ENCODE peak calls at places on chromosome 1, in six cellular contexts. L is foreskin keratinocyte, M is neural crest cell, K is brain microvascular endothelial cell, C is dorsolateral prefrontal cortex, U is neural progenitor cell. A is an unnamed sample.

GRCh38 chr1:7171168-7171567 is 385.9 kb downstream of the CAMTA1 start:
- DNase-seq in L (no peak), U (no peak), C (no peak), M (no peak), K (no peak), A (no peak)

GRCh38 chr1:72623299-72623708 is 341.0 kb upstream of the NEGR1 start:
- DNase-seq in U (peak; percentile 66), M (peak; percentile 1), K (peak; percentile 18), L (peak; percentile 15), C (no peak), A (no peak)

GRCh38 chr1:56551691-56552090 is 27.7 kb downstream of the PLPP3 start:
- DNase-seq in L (no peak), U (no peak), C (peak; percentile 39), K (no peak), M (no peak), A (no peak)

GRCh38 chr1:205596876-205597275 is 34.9 kb downstream of the ELK4 start:
- DNase-seq in U (no peak), M (no peak), L (no peak), C (no peak), K (no peak), A (no peak)

GRCh38 chr1:192763756-192764155 is 45.1 kb upstream of the RGS2 start:
- DNase-seq in C (no peak), L (no peak), M (no peak), K (peak; percentile 84), U (no peak), A (no peak)

GRCh38 chr1:70499695-70500094 is 88.6 kb downstream of the CTH start:
- DNase-seq in M (no peak), C (no peak), U (no peak), L (no peak), K (no peak), A (no peak)

GRCh38 chr1:33349081-33349759 is 28.3 kb upstream of the A3GALT2 start:
- DNase-seq in U (no peak), L (no peak), K (no peak), C (no peak), M (peak; percentile 22), A (no peak)

GRCh38 chr1:113135460-113135859 is 62.5 kb downstream of the LRIG2 start:
- DNase-seq in U (no peak), L (no peak), C (no peak), M (no peak), K (no peak), A (no peak)

GRCh38 chr1:180525696-180526000 is 23.3 kb upstream of the ACBD6 start:
- DNase-seq in L (no peak), C (no peak), M (no peak), K (no peak), U (no peak), A (no peak)

GRCh38 chr1:153339802-153340201 is 8.8 kb downstream of the PGLYRP4 start:
- DNase-seq in C (no peak), L (no peak), K (no peak), U (no peak), M (no peak), A (no peak)

GRCh38 chr1:26526287-26526686 is 3.3 kb upstream of the RPS6KA1 start:
- DNase-seq in K (no peak), M (no peak), L (no peak), C (no peak), U (no peak), A (no peak)

GRCh38 chr1:27349784-27350672 is 8.2 kb downstream of the SYTL1 start:
- DNase-seq in C (no peak), L (no peak), K (peak; percentile 53), U (peak; percentile 92), M (peak; percentile 48), A (peak; percentile 71)

DNA sequence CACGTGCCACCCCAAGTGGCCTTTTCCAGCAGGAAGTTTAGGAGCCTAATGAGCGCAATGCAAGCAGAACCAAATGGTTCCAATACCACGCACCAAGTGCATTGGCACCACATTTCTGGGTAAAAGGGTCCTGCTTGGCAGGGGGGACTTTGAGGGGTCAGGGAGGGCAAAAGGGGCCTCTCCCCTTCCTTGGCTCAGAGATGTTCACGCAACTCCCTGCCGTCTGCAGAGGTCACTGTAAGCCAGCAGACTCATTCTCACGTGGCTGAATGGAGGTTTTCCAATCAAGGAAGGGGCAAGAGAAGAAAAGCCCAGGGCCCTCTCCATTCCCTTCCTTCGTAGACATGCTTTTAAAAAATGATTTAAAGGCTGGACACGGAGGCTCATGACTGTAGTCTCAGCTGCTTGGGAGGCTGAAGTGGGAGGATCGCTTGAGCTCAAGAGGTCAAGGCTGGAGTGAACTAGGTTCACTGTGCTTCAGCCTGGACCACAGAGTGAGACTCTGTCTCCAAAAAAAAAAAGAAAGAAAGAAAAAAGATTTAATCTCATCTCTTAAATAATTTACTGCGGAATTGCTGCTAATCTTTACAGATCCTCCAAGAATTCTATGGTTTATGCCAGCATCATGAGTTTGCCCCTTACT is 80.3 kb downstream of the RUNX3 start:
- DNase-seq in C (no peak), U (peak; percentile 65), M (no peak), L (no peak), K (no peak), A (no peak)
- TF ChIP-seq CTCF in C (no peak), U (peak; percentile 59), M (peak; percentile 41), L (peak; percentile 48), K (peak; percentile 40), A (no peak)

DNA sequence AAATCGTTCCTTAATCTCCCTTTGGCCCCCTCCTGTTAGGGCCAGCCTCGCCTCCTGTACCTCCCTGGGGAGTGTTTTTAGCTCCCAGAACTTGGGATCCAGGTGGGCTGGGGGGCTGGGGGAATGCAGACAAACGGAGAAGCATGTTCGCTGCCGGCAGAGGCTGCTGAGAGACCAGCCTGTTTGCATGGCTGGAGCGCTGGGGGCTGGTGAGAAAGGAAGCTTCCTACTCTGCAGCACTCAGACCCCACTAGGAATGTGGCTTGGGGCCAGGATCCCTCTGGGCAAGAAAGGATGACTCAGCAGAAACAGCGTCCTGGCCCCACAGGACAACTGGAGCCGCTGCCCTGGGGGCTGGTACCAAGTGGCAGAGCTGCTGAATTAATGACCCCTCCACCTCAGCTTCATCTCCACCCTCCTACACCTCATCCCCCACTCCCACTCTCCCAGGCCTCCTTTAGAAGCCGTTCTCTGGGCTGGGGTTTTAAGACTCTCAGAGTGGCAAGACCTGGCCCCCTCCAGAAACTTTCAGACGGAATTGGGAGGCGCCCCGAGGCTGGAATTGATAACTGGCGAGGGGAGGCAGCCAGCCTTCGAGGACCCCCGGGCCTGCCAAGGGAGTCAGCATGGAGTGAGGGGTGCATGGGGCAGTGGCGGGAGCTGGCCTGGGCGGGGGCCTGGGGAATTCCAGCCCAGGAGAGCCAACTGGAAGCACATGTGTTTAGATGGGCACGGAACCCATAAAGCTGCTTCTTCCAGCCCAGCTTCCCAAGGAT is 28.5 kb upstream of the EPS8L3 start:
- DNase-seq in K (peak; percentile 92), L (no peak), U (peak; percentile 80), C (peak; percentile 71), M (peak; percentile 35), A (no peak)
- TF ChIP-seq CTCF in K (peak; percentile 82), L (no peak), U (peak; percentile 26), C (peak; percentile 39), M (no peak), A (peak; percentile 8)

DNA sequence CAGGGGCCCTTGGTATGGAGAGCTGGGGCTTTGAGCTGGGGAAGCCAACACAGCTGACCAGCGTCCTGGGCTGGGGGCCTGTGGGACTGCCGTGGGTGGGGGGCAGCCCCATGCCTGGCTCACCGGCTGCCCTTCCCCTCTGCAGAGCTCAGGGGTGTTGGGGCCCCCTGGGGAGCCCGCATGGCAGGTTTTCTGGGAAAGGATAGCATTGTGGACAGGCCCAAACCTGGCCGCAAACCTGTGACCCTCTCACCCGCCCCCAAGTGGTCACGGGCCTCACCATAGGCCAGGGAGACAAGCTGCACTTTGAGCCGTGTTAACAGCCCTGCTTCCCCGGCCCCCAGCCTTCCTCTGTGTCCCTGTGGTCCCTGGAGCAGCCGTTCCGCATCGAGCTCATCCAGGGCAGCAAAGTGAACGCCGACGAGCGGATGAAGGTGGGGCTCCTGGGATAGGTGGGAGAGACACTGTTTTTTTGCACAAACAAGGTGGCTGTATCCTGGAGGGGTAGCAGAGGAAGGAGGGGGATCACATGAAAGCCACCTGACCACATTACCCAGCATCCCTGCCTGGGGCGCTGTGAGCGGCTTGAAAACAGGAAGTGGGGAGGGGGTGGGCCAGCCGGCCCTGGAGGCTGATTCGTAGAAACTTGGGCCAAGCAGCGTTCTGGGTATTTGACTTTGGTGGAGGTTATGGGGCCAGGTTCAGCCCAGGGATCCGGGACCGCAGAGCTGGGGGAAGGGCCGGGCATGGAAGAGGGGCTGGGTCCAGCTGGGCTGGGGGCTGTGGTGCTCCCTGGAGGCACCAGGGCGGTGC is 65.9 kb downstream of the PIK3CD start:
- DNase-seq in U (no peak), M (no peak), C (no peak), L (no peak), K (no peak), A (no peak)
- TF ChIP-seq CTCF in U (no peak), M (no peak), C (no peak), L (no peak), K (no peak), A (no peak)

GRCh38 chr1:8879348-8880067 is 1.0 kb upstream of the ENO1 start:
- DNase-seq in L (no peak), M (no peak), K (no peak), C (peak; percentile 46), U (no peak), A (no peak)
- TF ChIP-seq CTCF in L (peak; percentile 55), M (no peak), K (peak; percentile 34), C (peak; percentile 6), U (peak; percentile 38), A (peak; percentile 25)

GRCh38 chr1:60583696-60584095 is 498.7 kb upstream of the NFIA start:
- DNase-seq in L (no peak), C (no peak), U (peak; percentile 9), M (no peak), K (no peak), A (no peak)
- TF ChIP-seq CTCF in L (no peak), C (no peak), U (no peak), M (no peak), K (no peak), A (no peak)

GRCh38 chr1:227924838-227925574 is 22.7 kb downstream of the WNT9A start:
- DNase-seq in K (no peak), L (no peak), M (no peak), C (no peak), U (no peak), A (no peak)
- TF ChIP-seq CTCF in K (no peak), L (no peak), M (no peak), C (no peak), U (no peak), A (no peak)

DNA sequence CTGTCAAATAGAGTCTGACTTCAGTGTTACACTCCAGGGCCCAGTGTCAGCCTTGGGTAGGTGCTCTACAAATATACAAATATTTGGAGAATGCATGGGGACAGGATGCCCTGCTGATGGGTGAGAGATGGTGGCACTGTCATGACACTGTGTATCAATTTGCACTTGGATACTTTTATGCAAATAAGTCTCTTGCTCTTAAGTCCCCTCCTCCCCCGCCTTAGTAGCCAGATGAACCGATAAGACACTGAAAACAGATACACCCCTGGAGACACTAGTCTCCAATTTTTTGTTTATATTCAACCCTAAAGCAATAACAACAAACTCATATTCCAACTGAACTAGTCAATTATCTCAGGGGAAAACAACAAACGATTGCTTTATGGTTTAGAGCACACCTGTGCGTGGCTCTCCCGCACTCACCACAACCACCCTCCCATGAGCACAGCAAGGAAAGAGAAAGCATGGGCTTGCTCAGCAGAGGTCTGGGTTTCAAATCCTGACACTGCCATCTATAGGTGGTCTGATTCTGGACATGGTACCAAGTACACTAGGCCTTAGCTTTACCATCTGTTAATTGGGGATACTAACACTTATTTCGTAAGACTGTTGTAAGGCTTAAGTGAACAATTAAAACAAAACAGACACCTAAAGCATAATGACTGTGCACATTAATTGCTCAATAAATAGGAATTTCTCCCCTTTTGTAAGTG is 50.3 kb downstream of the HIVEP3 start:
- DNase-seq in L (no peak), K (no peak), U (no peak), M (no peak), C (no peak), A (no peak)
- TF ChIP-seq CTCF in L (peak; percentile 47), K (peak; percentile 30), U (peak; percentile 4), M (no peak), C (no peak), A (no peak)

GRCh38 chr1:198771562-198772153 is 132.8 kb downstream of the PTPRC start:
- DNase-seq in U (peak; percentile 60), C (no peak), K (peak; percentile 74), M (peak; percentile 13), L (no peak), A (no peak)
- TF ChIP-seq CTCF in U (peak; percentile 69), C (peak; percentile 52), K (peak; percentile 61), M (peak; percentile 73), L (peak; percentile 82), A (peak; percentile 88)